ENCODE peak calls at places on chromosomes 1 and 21, in six cellular contexts. S, M, D, E, C and U are unnamed samples.

GRCh38 chr1:23097316-23097715 is 71.3 kb downstream of the LUZP1 start:
- DNase-seq in S (no peak), M (no peak), D (no peak), E (no peak), C (no peak), U (no peak)

GRCh38 chr1:108051625-108052382 is 86.8 kb upstream of the VAV3 start:
- DNase-seq in S (no peak), M (no peak), D (no peak), E (no peak), C (no peak), U (no peak)

GRCh38 chr1:46550751-46551231 is 656 bp downstream of the KNCN start:
- DNase-seq in S (no peak), M (no peak), D (no peak), E (no peak), C (no peak), U (no peak)

GRCh38 chr1:167439301-167439988 is 78.9 kb downstream of the CD247 start:
- DNase-seq in S (peak; percentile 54), M (no peak), D (no peak), E (peak; percentile 68), C (no peak), U (no peak)

GRCh38 chr1:58870298-58870676 is 86.4 kb upstream of the JUN start:
- DNase-seq in S (no peak), M (no peak), D (no peak), E (no peak), C (no peak), U (no peak)

GRCh38 chr21:29825936-29826335 is 113.9 kb downstream of the GRIK1 start:
- DNase-seq in S (no peak), M (no peak), D (no peak), E (no peak), C (no peak), U (no peak)

GRCh38 chr1:95742591-95743089 is 508.6 kb downstream of the RWDD3 start:
- DNase-seq in S (peak; percentile 4), M (no peak), D (no peak), E (no peak), C (no peak), U (no peak)

GRCh38 chr1:21254335-21254951 is 35.8 kb downstream of the ECE1 start:
- DNase-seq in S (no peak), M (no peak), D (no peak), E (no peak), C (no peak), U (no peak)

GRCh38 chr1:210448293-210448892 is 119.7 kb downstream of the HHAT start:
- DNase-seq in S (peak; percentile 54), M (no peak), D (peak; percentile 27), E (peak; percentile 13), C (no peak), U (peak; percentile 37)

GRCh38 chr1:93669369-93669768 is 12.3 kb downstream of the BCAR3 start:
- DNase-seq in S (no peak), M (no peak), D (no peak), E (no peak), C (no peak), U (no peak)

GRCh38 chr1:168499094-168500049 is 44.4 kb downstream of the XCL2 start:
- DNase-seq in S (no peak), M (no peak), D (no peak), E (no peak), C (no peak), U (no peak)

GRCh38 chr1:7221823-7222462 is 436.7 kb downstream of the CAMTA1 start:
- DNase-seq in S (no peak), M (no peak), D (no peak), E (no peak), C (no peak), U (no peak)

GRCh38 chr1:204420039-204421004 is 8.7 kb upstream of the PPP1R15B start:
- DNase-seq in S (no peak), M (no peak), D (no peak), E (no peak), C (no peak), U (no peak)